ENCODE peak calls at places on chromosomes 12 and 14, in five cellular contexts. T is neural progenitor cell, A is chondrocyte, K is A549, B is B cell. L is an unnamed sample.

GRCh38 chr12:25550186-25550585 is 2.9 kb downstream of the LMNTD1 start:
- DNase-seq in T (no peak), A (no peak), B (no peak), K (no peak), L (no peak)

GRCh38 chr14:56488306-56488705 is 91.3 kb upstream of the TMEM260 start:
- DNase-seq in K (no peak), B (no peak), T (no peak), A (no peak), L (no peak)

GRCh38 chr12:87171356-87171755 is 857.8 kb downstream of the C12orf50 start:
- DNase-seq in B (no peak), K (no peak), A (no peak), T (no peak), L (no peak)

GRCh38 chr12:85920324-85920947 is 46.3 kb downstream of the NTS start:
- DNase-seq in K (no peak), B (no peak), T (peak; percentile 12), A (no peak), L (no peak)

GRCh38 chr14:49766839-49767238 is 1.1 kb upstream of the KLHDC2 start:
- DNase-seq in B (no peak), K (no peak), A (no peak), T (peak; percentile 6), L (no peak)

GRCh38 chr12:46435625-46436024 is 63.1 kb upstream of the SLC38A2 start:
- DNase-seq in A (no peak), T (no peak), K (no peak), B (no peak), L (no peak)

GRCh38 chr14:89773644-89774316 is 180.8 kb downstream of the EFCAB11 start:
- DNase-seq in T (peak; percentile 51), B (peak; percentile 61), K (peak; percentile 51), A (no peak), L (no peak)

GRCh38 chr12:61524851-61525250 is 735.4 kb upstream of the USP15 start:
- DNase-seq in T (no peak), A (no peak), B (no peak), K (no peak), L (no peak)

GRCh38 chr12:31267966-31268365 is 58.0 kb downstream of the SINHCAF start:
- DNase-seq in A (no peak), B (no peak), K (no peak), T (no peak), L (no peak)

GRCh38 chr14:24483604-24484252 is 24.3 kb downstream of the CMA1 start:
- DNase-seq in T (no peak), A (no peak), B (no peak), K (no peak), L (no peak)

GRCh38 chr12:29066061-29066588 is 83.0 kb upstream of the FAR2 start:
- DNase-seq in T (peak; percentile 62), A (no peak), K (no peak), B (no peak), L (no peak)

GRCh38 chr12:113642216-113642615 is 170.5 kb upstream of the LHX5 start:
- DNase-seq in T (no peak), K (no peak), A (no peak), B (no peak), L (no peak)

GRCh38 chr12:67991158-67991557 is 1.9 kb downstream of the IFNG-AS1 start:
- DNase-seq in A (no peak), K (no peak), T (no peak), B (peak; percentile 66), L (no peak)

GRCh38 chr14:77707355-77707723 is 484 bp downstream of the ALKBH1 start:
- DNase-seq in A (no peak), T (peak; percentile 54), B (no peak), K (peak; percentile 31), L (no peak)

GRCh38 chr14:74950795-74951442 is 4.5 kb downstream of the PGF start:
- DNase-seq in B (no peak), K (no peak), A (no peak), T (no peak), L (no peak)

GRCh38 chr12:113461666-113462065 is 10.0 kb downstream of the LHX5 start:
- DNase-seq in A (no peak), B (no peak), T (peak; percentile 61), K (peak; percentile 77), L (no peak)

GRCh38 chr12:57142727-57143126 is 4.7 kb downstream of the LRP1-AS start:
- DNase-seq in B (no peak), A (no peak), T (no peak), K (no peak), L (no peak)

GRCh38 chr12:104131609-104132008 is 6.4 kb downstream of the NFYB start:
- DNase-seq in B (no peak), K (no peak), T (no peak), A (no peak), L (no peak)

GRCh38 chr14:103185051-103186027 is 62.1 kb downstream of the TNFAIP2 start:
- DNase-seq in K (peak; percentile 31), T (peak; percentile 53), A (no peak), B (no peak), L (no peak)

GRCh38 chr12:47547077-47547476 is 158.8 kb downstream of the RPAP3 start:
- DNase-seq in A (no peak), K (no peak), B (no peak), T (peak; percentile 16), L (no peak)
- TF ChIP-seq CTCF in A (peak; percentile 60), K (no peak), B (no peak), T (peak; percentile 49), L (peak; percentile 55)

DNA sequence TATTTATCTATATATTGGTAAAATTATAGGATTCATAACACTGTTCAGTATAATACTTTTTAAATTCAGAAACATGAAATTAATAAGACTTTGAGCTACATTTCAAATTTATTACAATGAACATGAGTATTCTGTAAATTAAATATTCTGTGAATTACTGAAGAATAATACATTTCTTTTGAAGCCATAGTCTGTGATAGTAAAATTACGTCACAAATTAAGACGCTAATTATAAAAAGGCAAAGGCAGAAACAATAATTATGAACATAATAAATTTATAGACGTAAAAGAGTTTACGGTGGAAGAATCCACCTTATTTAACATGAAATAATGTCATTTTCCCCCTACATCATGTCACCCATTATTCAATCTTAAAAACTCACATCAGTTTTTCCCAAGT is 118.9 kb downstream of the NOVA1 start:
- DNase-seq in T (no peak), K (no peak), B (no peak), A (no peak), L (no peak)
- TF ChIP-seq CTCF in T (no peak), K (no peak), B (no peak), A (no peak), L (no peak)

GRCh38 chr14:91114079-91115065 is 499 bp downstream of the DGLUCY start:
- DNase-seq in K (peak; percentile 38), B (peak; percentile 86), A (no peak), T (peak; percentile 95), L (no peak)
- TF ChIP-seq CTCF in K (no peak), B (no peak), A (no peak), T (no peak), L (no peak)

GRCh38 chr14:88535813-88536212 is 19.0 kb downstream of the PTPN21 start:
- DNase-seq in A (no peak), K (no peak), B (no peak), T (no peak), L (no peak)

GRCh38 chr14:88533203-88533602 is 21.6 kb downstream of the PTPN21 start:
- DNase-seq in K (no peak), B (no peak), A (no peak), T (no peak), L (no peak)

DNA sequence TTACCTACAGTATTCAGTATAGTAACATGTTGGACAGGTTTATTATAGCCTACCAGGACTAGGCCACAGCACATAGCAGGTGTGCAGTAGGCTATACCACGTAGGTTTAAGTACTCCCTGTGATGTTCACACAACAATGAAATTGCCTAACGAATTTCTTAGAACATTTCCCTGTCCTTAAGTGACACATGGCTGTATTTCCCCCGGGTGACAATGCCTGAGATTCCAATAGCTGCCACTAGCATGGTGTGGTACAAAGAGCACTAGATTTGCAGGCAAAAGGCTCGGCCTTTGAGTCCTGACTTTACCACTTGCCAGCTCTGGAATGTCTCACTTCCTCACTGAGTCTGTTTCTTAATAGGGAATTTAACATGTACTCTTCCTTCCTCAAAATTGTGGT is 19.7 kb downstream of the PTPN21 start:
- DNase-seq in A (no peak), B (no peak), T (peak; percentile 46), K (no peak), L (no peak)
- TF ChIP-seq CTCF in A (peak; percentile 23), B (no peak), T (peak; percentile 27), K (no peak), L (no peak)

DNA sequence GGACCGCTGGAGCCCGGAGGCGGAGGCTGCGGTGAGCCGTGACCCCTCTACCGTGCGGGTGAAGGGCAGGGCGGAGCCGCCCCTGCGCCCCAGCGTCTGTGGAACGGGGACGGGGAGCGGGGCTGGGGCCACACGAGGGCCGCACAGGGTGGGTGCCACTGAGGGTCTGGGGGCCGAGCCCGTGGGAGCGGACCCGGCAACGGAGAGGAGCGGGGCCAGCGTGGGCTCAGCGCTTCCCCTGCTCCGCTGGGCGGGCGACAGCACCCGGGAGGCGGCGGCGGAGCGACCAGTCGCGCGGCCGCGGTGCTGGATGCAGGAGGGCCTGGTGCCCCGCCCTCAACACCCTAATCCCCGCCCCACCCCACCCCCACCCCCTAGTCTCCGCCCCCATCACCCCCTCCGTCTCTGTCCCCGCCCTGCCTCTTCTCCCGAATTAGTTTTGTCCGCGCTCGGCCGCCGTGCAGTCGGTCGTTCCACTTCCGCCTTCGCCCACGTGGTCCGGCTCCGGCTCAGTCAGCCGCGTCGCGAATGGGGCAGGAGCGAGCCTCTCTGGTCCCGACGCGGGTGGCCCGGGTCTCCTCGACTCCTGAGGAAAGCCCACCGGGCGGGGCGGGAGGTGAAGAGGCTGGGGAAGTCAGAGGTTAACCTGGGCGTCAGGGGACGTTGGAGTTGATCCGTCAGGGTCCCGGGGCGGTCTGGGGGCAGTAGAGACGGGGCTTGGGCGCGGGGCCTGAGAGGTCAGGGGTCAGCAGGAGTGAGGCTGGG is at the start of gene PUS1:
- DNase-seq in A (peak; percentile 97), T (peak; percentile 98), B (peak; percentile 95), K (peak; percentile 95), L (peak; percentile 77)
- TF ChIP-seq CTCF in A (no peak), T (no peak), B (no peak), K (no peak), L (no peak)

GRCh38 chr14:104971447-104972240 is 6.5 kb downstream of the AHNAK2 start:
- DNase-seq in T (no peak), K (no peak), B (no peak), A (peak; percentile 60), L (no peak)

GRCh38 chr14:104970231-104971068 is 7.7 kb downstream of the AHNAK2 start:
- DNase-seq in K (peak; percentile 78), B (no peak), A (no peak), T (peak; percentile 48), L (peak; percentile 53)

GRCh38 chr14:104974146-104974541 is 4.0 kb downstream of the AHNAK2 start:
- DNase-seq in A (peak; percentile 91), K (no peak), B (no peak), T (no peak), L (no peak)

GRCh38 chr14:104973215-104974145 is 4.7 kb downstream of the AHNAK2 start:
- DNase-seq in T (peak; percentile 60), A (peak; percentile 99), K (peak; percentile 85), B (no peak), L (peak; percentile 77)

GRCh38 chr14:104972301-104973211 is 5.6 kb downstream of the AHNAK2 start:
- DNase-seq in A (no peak), K (peak; percentile 79), T (no peak), B (no peak), L (no peak)
- TF ChIP-seq CTCF in A (peak; percentile 44), K (no peak), T (no peak), B (no peak), L (no peak)

DNA sequence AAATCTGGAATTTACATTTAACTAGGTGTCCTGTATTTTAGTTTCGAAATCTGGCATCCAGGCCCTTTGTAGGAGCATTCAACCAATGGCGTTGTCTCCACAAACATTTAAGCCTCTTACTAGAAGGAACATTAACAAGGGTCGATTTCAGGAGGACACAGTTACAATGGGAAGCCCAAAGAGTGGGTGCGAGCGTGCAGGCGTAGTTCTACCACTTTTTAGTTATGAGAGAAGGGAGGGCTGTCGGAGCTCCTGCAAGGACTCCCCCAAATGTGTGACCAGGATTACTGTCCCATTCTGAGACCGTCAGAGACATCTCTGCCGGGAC is 365 bp upstream of the ABHD4 start:
- DNase-seq in B (no peak), K (no peak), T (no peak), A (no peak), L (no peak)
- TF ChIP-seq CTCF in B (no peak), K (no peak), T (no peak), A (no peak), L (no peak)